ENCODE peak calls at places on chromosomes 3 and 15, in nine cellular contexts. U is IMR-90, E is GM12878, D is astrocyte, Q is NT2/D1, N is H9, T is Karpas-422, W is SK-N-SH, A is neural progenitor cell. V is an unnamed sample.

GRCh38 chr3:170419301-170420087 is 826 bp downstream of the CLDN11 start:
- DNase-seq in D (peak), T (no peak), Q (no peak), N (peak), E (no peak), A (peak), U (peak), W (peak), V (no peak)

GRCh38 chr3:23822559-23822958 is 16.8 kb downstream of the UBE2E1 start:
- DNase-seq in T (no peak), D (no peak), E (no peak), Q (no peak), A (no peak), U (no peak), N (no peak), W (no peak), V (no peak)

GRCh38 chr15:55774113-55774970 is 31.4 kb upstream of the PRTG start:
- DNase-seq in U (peak), E (no peak), Q (no peak), T (peak), D (no peak), A (peak), W (peak), N (peak), V (no peak)

GRCh38 chr3:133209871-133210550 is 171.8 kb downstream of the TMEM108 start:
- DNase-seq in A (peak), N (no peak), U (peak), T (peak), Q (no peak), W (no peak), D (peak), E (peak), V (no peak)

GRCh38 chr15:51341366-51342248 is at the start of gene GLDN:
- DNase-seq in W (peak), U (peak), N (peak), A (peak), D (peak), Q (peak), E (no peak), T (no peak), V (peak)

GRCh38 chr3:107969994-107970896 is 120.6 kb downstream of the CD47 start:
- DNase-seq in A (no peak), N (no peak), E (no peak), Q (no peak), U (peak), T (peak), W (peak), D (peak), V (peak)

GRCh38 chr3:128470134-128470915 is 3.6 kb upstream of the DNAJB8 start:
- DNase-seq in T (no peak), U (no peak), D (no peak), N (no peak), E (no peak), W (peak), Q (no peak), A (no peak), V (no peak)

GRCh38 chr15:39787479-39787878 is 4.8 kb upstream of the FSIP1 start:
- DNase-seq in N (no peak), D (no peak), T (no peak), W (no peak), E (no peak), U (no peak), A (peak), Q (no peak), V (no peak)

GRCh38 chr15:29425864-29426263 is 156.2 kb upstream of the NSMCE3 start:
- DNase-seq in D (no peak), E (no peak), U (no peak), Q (no peak), T (no peak), N (no peak), W (no peak), A (no peak), V (no peak)

GRCh38 chr15:49110158-49110944 is 45.0 kb downstream of the COPS2 start:
- DNase-seq in N (peak), W (no peak), A (peak), E (no peak), T (no peak), Q (peak), U (no peak), D (no peak), V (no peak)

GRCh38 chr15:31366169-31366734 is 39.6 kb downstream of the KLF13 start:
- DNase-seq in U (no peak), T (no peak), A (no peak), W (peak), D (no peak), E (no peak), Q (no peak), N (peak), V (peak)

GRCh38 chr3:176505878-176506621 is 691.2 kb downstream of the TBL1XR1 start:
- DNase-seq in T (no peak), A (peak), D (no peak), Q (peak), W (no peak), U (no peak), N (peak), E (no peak), V (no peak)

GRCh38 chr15:97141360-97141759 is 810.9 kb downstream of the NR2F2 start:
- DNase-seq in U (no peak), D (no peak), E (no peak), N (no peak), A (no peak), T (no peak), W (no peak), Q (no peak), V (no peak)

GRCh38 chr3:123449986-123450474 is 1.1 kb upstream of the ADCY5 start:
- DNase-seq in U (no peak), Q (no peak), W (peak), N (peak), D (no peak), A (peak), T (no peak), E (no peak), V (no peak)

GRCh38 chr3:72369681-72370080 is 478.6 kb downstream of the SHQ1 start:
- DNase-seq in T (no peak), E (no peak), A (no peak), W (no peak), Q (no peak), U (no peak), N (no peak), D (no peak), V (no peak)

GRCh38 chr3:64539451-64540196 is 148.2 kb downstream of the ADAMTS9 start:
- DNase-seq in T (no peak), D (peak), W (no peak), N (no peak), A (no peak), Q (no peak), U (peak), E (no peak), V (no peak)

DNA sequence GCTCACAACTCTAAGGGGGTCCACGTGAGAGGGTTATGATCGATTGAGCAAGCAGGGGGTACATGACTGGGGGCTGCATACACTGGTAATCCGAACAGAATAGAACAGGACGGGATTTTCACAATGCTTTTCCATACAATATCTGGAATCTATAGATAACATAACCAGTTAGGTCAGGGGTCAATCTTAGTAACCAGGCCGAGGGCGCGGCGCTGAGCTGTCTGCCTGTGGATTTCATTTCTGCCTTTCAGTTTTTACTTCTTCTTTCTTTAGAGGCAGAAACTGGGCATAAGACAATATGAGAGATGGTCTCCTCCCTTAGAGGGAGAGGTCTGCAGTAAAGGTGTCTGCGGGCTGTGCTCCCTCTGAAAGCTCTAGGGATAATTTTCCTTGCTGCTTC is 261.4 kb downstream of the XXYLT1 start:
- DNase-seq in T (no peak), E (no peak), U (no peak), N (no peak), A (no peak), D (no peak), Q (no peak), W (no peak), V (no peak)
- H3K9ac ChIP-seq in T (no peak), E (no peak), U (no peak), N (no peak), A (no peak), D (no peak), Q (no peak), W (no peak), V (no peak)

GRCh38 chr3:50388021-50388719 is 28.8 kb upstream of the TMEM115 start:
- DNase-seq in W (peak), Q (no peak), A (peak), T (peak), E (no peak), U (no peak), N (peak), D (no peak), V (no peak)
- H3K9ac ChIP-seq in W (no peak), Q (no peak), A (no peak), T (no peak), E (no peak), U (no peak), N (no peak), D (no peak), V (no peak)

GRCh38 chr3:106813742-106814141 is 563.5 kb upstream of the CCDC54 start:
- DNase-seq in A (no peak), E (no peak), N (no peak), W (no peak), U (no peak), D (no peak), T (no peak), Q (no peak), V (no peak)
- H3K9ac ChIP-seq in A (no peak), E (no peak), N (no peak), W (no peak), U (no peak), D (no peak), T (no peak), Q (no peak), V (no peak)

DNA sequence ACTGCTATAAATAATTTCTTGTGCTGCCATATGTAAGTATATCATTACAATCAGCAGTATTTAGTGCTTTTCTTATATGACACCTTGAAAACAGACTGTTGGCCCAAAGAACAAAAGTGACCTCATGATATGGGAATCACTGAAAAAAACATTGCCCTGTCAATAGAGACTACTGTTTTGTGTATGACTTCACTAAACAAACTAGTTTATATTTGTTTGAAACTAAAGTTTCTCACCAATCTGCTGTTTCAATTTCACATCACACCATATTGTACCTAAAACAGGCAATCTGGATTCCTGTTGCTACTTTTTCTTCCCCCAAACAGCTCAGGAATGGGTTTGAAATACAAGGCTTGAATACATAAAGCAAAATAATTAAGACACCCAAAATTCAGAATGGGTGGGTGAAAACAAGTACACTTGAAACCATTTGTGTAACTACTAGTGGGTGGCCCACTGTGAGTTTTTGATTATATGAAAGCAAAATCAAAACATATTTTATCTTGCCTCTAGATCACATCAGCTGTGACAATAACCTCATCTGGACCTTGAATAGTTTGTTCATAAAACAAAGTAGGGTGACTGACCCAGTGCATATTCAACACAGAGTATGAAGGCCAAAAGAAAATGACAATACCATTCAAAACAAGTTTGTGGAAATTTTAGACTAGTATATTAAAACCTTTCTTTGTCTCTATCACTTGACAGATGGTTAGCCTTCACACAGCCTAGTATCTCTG is 5.9 kb downstream of the ZBTB20 start:
- DNase-seq in Q (no peak), E (no peak), W (no peak), T (no peak), D (no peak), A (no peak), U (no peak), N (no peak), V (no peak)
- H3K9ac ChIP-seq in Q (no peak), E (no peak), W (no peak), T (no peak), D (no peak), A (no peak), U (no peak), N (no peak), V (no peak)

GRCh38 chr3:186842426-186843038 is at the start of gene ADIPOQ:
- DNase-seq in D (no peak), T (no peak), U (no peak), W (no peak), N (no peak), E (no peak), A (no peak), Q (no peak), V (no peak)
- H3K9ac ChIP-seq in D (no peak), T (no peak), U (no peak), W (no peak), N (no peak), E (no peak), A (no peak), Q (no peak), V (no peak)

GRCh38 chr3:50570508-50571279 is 1.4 kb downstream of the HEMK1 start:
- DNase-seq in A (no peak), D (no peak), E (no peak), Q (no peak), W (no peak), N (no peak), T (no peak), U (no peak), V (no peak)
- H3K9ac ChIP-seq in A (no peak), D (peak), E (peak), Q (peak), W (peak), N (no peak), T (peak), U (peak), V (no peak)

GRCh38 chr3:37956353-37957184 is 34.0 kb upstream of the VILL start:
- DNase-seq in E (no peak), T (no peak), D (no peak), Q (no peak), A (no peak), W (no peak), U (no peak), N (no peak), V (no peak)
- H3K9ac ChIP-seq in E (no peak), T (no peak), D (no peak), Q (no peak), A (no peak), W (no peak), U (peak), N (no peak), V (no peak)

GRCh38 chr3:14143271-14143605 is 18.4 kb downstream of the TMEM43 start:
- DNase-seq in E (no peak), Q (no peak), W (no peak), D (peak), N (no peak), T (no peak), A (no peak), U (peak), V (no peak)
- H3K9ac ChIP-seq in E (no peak), Q (no peak), W (peak), D (peak), N (no peak), T (no peak), A (no peak), U (no peak), V (peak)

GRCh38 chr3:190516416-190516815 is 2.5 kb downstream of the IL1RAP start:
- DNase-seq in W (no peak), Q (no peak), D (peak), N (no peak), A (no peak), E (no peak), T (no peak), U (no peak), V (peak)
- H3K9ac ChIP-seq in W (no peak), Q (no peak), D (no peak), N (no peak), A (no peak), E (no peak), T (no peak), U (no peak), V (peak)